ENCODE peak calls at places on chromosomes 7 and 10, in five cellular contexts. L, A, G, V and H are unnamed samples.

GRCh38 chr10:43252166-43252784 is 14.6 kb downstream of the RASGEF1A start:
- DNase-seq in L (no peak), G (no peak), A (no peak), V (no peak), H (peak)

GRCh38 chr7:80346704-80347103 is 165.2 kb downstream of the GNAT3 start:
- DNase-seq in G (no peak), L (no peak), V (no peak), A (no peak), H (no peak)

GRCh38 chr7:106425017-106425719 is 140.4 kb upstream of the NAMPT start:
- DNase-seq in G (peak), L (peak), V (peak), A (peak), H (no peak)

GRCh38 chr7:38283809-38284208 is 10.4 kb upstream of the TARP start:
- DNase-seq in G (no peak), V (no peak), A (no peak), L (no peak), H (no peak)

GRCh38 chr10:71312840-71313789 is 5.9 kb upstream of the SLC29A3 start:
- DNase-seq in A (peak), V (peak), G (peak), L (peak), H (peak)

GRCh38 chr10:96765406-96766240 is 45.3 kb upstream of the PIK3AP1 start:
- DNase-seq in L (peak), V (peak), A (peak), G (no peak), H (peak)

GRCh38 chr7:143979359-143979758 is 20.8 kb upstream of the OR6B1 start:
- DNase-seq in L (no peak), G (no peak), A (peak), V (no peak), H (no peak)

GRCh38 chr7:41886906-41887311 is 184.0 kb upstream of the INHBA start:
- DNase-seq in A (peak), G (peak), V (no peak), L (peak), H (no peak)

GRCh38 chr7:156823441-156823840 is 69.5 kb downstream of the LMBR1 start:
- DNase-seq in A (no peak), V (no peak), L (no peak), G (no peak), H (no peak)

GRCh38 chr7:68185641-68186040 is 1189.0 kb downstream of the TYW1 start:
- DNase-seq in L (no peak), V (no peak), G (no peak), A (peak), H (no peak)

GRCh38 chr10:60312818-60313588 is 76.7 kb downstream of the ANK3 start:
- DNase-seq in G (no peak), V (no peak), A (peak), L (no peak), H (no peak)

GRCh38 chr7:1065263-1066260 is 21.2 kb downstream of the GPR146 start:
- DNase-seq in V (peak), G (no peak), A (peak), L (peak), H (peak)

GRCh38 chr7:105584165-105584564 is 2.9 kb upstream of the EFCAB10 start:
- DNase-seq in G (no peak), L (no peak), V (no peak), A (no peak), H (no peak)

GRCh38 chr7:131424219-131424822 is 96.6 kb downstream of the MKLN1 start:
- DNase-seq in G (peak), V (no peak), A (peak), L (no peak), H (no peak)

GRCh38 chr7:38561166-38561565 is 70.0 kb downstream of the AMPH start:
- DNase-seq in L (no peak), A (no peak), G (no peak), V (no peak), H (no peak)

GRCh38 chr10:1293636-1294440 is 237.7 kb downstream of the WDR37 start:
- DNase-seq in G (no peak), V (no peak), A (no peak), L (no peak), H (no peak)

GRCh38 chr7:27092753-27093097 is 3.1 kb downstream of the HOXA1 start:
- DNase-seq in V (no peak), G (no peak), A (no peak), L (no peak), H (no peak)

GRCh38 chr10:127736915-127737562 is at the start of gene FOXI2:
- DNase-seq in G (no peak), A (no peak), V (no peak), L (no peak), H (no peak)

GRCh38 chr7:26346611-26347200 is 55.0 kb downstream of the SNX10 start:
- DNase-seq in V (peak), G (no peak), A (no peak), L (no peak), H (no peak)

GRCh38 chr10:79404690-79405131 is 40.7 kb downstream of the ZCCHC24 start:
- DNase-seq in A (no peak), G (no peak), L (no peak), V (no peak), H (peak)

GRCh38 chr7:9201928-9202327 is 768.5 kb downstream of the NXPH1 start:
- DNase-seq in V (no peak), A (no peak), G (no peak), L (no peak), H (no peak)

GRCh38 chr7:93622036-93622714 is 47.7 kb upstream of the CALCR start:
- DNase-seq in V (no peak), L (no peak), G (no peak), A (peak), H (no peak)

GRCh38 chr7:32532716-32533115 is 37.4 kb downstream of the AVL9 start:
- DNase-seq in A (no peak), V (no peak), L (no peak), G (no peak), H (no peak)

GRCh38 chr7:114922652-114923402 is 933 bp downstream of the MDFIC start:
- DNase-seq in A (peak), G (no peak), L (peak), V (peak), H (peak)

GRCh38 chr10:103140469-103140868 is 52.6 kb downstream of the NT5C2 start:
- DNase-seq in L (no peak), A (no peak), V (no peak), G (no peak), H (no peak)

GRCh38 chr10:117241541-117242462 is 888 bp downstream of the SLC18A2 start:
- DNase-seq in L (no peak), A (no peak), G (no peak), V (peak), H (no peak)

GRCh38 chr10:124825702-124826101 is 24.1 kb downstream of the ABRAXAS2 start:
- DNase-seq in V (no peak), L (no peak), A (no peak), G (no peak), H (no peak)

GRCh38 chr10:8043569-8044306 is 10.8 kb upstream of the GATA3 start:
- DNase-seq in G (no peak), V (no peak), A (peak), L (no peak), H (no peak)

GRCh38 chr10:35470535-35470934 is 134.2 kb downstream of the CCNY start:
- DNase-seq in G (no peak), A (peak), V (no peak), L (no peak), H (no peak)

GRCh38 chr7:20354825-20355466 is 24.2 kb downstream of the ITGB8 start:
- DNase-seq in V (no peak), G (no peak), A (no peak), L (no peak), H (no peak)

GRCh38 chr10:132803595-132804210 is 17.8 kb upstream of the NKX6-2 start:
- DNase-seq in L (no peak), A (no peak), G (no peak), V (no peak), H (no peak)

GRCh38 chr10:79203833-79204232 is 135.1 kb downstream of the ZMIZ1 start:
- DNase-seq in G (no peak), A (no peak), V (no peak), L (no peak), H (no peak)

GRCh38 chr7:23181684-23182553 is at the start of gene NUP42:
- DNase-seq in G (peak), A (peak), L (peak), V (peak), H (peak)

GRCh38 chr7:23185980-23186379 is 4.1 kb downstream of the NUP42 start:
- DNase-seq in G (no peak), L (no peak), A (no peak), V (no peak), H (no peak)

GRCh38 chr7:23184291-23184690 is 2.4 kb downstream of the NUP42 start:
- DNase-seq in A (no peak), L (no peak), G (no peak), V (no peak), H (no peak)

GRCh38 chr7:23184709-23185354 is 3.0 kb downstream of the NUP42 start:
- DNase-seq in V (peak), G (no peak), L (no peak), A (peak), H (peak)

GRCh38 chr7:23183279-23184012 is 1.6 kb downstream of the NUP42 start:
- DNase-seq in L (no peak), V (no peak), A (no peak), G (no peak), H (no peak)
- H3K27ac ChIP-seq in L (no peak), V (no peak), A (peak), G (no peak), H (no peak)

GRCh38 chr7:158355456-158356065 is 232.1 kb downstream of the PTPRN2 start:
- DNase-seq in L (no peak), V (no peak), G (no peak), A (no peak), H (no peak)
- TF ChIP-seq CTCF in L (no peak), V (no peak), G (no peak), A (peak), H (no peak)

GRCh38 chr10:15213461-15213861 is 45.0 kb upstream of the NMT2 start:
- DNase-seq in L (no peak), V (no peak), G (no peak), A (no peak), H (no peak)

GRCh38 chr10:15209827-15210509 is 41.5 kb upstream of the NMT2 start:
- DNase-seq in A (peak), V (peak), G (no peak), L (peak), H (peak)

GRCh38 chr10:15211464-15211979 is 43.0 kb upstream of the NMT2 start:
- DNase-seq in A (no peak), G (peak), V (no peak), L (no peak), H (no peak)

GRCh38 chr10:15210521-15210920 is 42.0 kb upstream of the NMT2 start:
- DNase-seq in V (no peak), A (no peak), L (no peak), G (no peak), H (no peak)

DNA sequence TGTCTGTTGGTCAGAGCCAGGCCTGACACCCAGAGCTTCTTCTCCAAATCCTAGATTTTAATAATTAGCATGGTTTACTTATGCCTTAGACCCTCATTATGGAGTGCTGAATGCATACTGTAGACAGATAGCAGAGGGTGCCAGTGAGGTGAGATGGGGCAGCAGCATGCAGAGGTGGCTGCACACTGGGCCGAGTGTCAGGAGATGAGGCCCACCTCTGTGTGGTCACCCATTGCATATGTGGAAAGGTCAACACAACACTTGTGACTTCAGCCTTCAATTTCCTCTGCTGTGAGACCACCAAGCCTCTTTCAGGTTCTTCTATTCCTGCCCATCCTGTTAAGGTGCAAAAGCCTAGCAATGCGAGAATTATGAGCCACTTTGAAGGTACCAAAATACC is 39.7 kb upstream of the NMT2 start:
- DNase-seq in V (no peak), A (no peak), G (no peak), L (no peak), H (no peak)
- H3K27ac ChIP-seq in V (no peak), A (no peak), G (no peak), L (no peak), H (no peak)

GRCh38 chr7:43099750-43100149 is 12.7 kb upstream of the HECW1 start:
- DNase-seq in G (no peak), L (no peak), V (no peak), A (no peak), H (no peak)
- TF ChIP-seq CTCF in G (no peak), L (no peak), V (no peak), A (no peak), H (no peak)

DNA sequence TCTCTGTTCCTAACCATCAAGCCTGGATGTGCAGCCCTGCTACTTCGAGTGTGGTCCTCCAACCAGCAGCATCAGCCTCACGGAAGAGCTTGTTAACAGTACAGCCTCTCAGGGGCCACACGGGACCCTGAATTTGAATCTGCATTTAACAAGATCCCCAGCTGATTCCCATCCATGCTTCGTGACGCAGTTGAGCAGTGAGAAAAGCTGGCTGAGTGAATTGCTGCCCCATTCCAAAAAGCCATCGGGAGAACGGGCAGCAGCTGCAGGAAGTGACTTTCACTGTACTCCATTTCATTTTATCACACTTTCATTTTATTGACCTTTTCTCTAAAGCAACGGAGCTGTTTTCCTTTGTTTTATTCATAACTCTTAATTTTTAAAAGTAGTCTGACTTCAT is 22.5 kb downstream of the FAM171A1 start:
- DNase-seq in G (no peak), A (no peak), V (no peak), L (no peak), H (peak)
- H3K27ac ChIP-seq in G (no peak), A (no peak), V (peak), L (peak), H (peak)